ENCODE peak calls at places on chromosomes 12 and 14, in nine cellular contexts. W is mammary epithelial cell; H is transverse colon; E is PC-3; Y is body of pancreas; L is brain microvascular endothelial cell; P is effector memory CD4-positive, alpha-beta T cell; Z is heart right ventricle; C is osteoblast. G is an unnamed sample.
A peak's percentile ranks its signal among the peaks of the same experiment; 100 is the strongest.

GRCh38 chr12:58847876-58848600 is 72.3 kb downstream of the LRIG3 start:
- DNase-seq in Y (no peak), H (no peak), E (no peak), Z (no peak), P (no peak), C (no peak), L (no peak), W (peak; percentile 45), G (peak; percentile 11)

GRCh38 chr12:128823216-128823915 is 392 bp downstream of the SLC15A4 start:
- DNase-seq in H (peak; percentile 57), W (peak; percentile 48), L (no peak), P (peak; percentile 1), C (peak; percentile 92), E (peak; percentile 45), Y (no peak), Z (no peak), G (no peak)

GRCh38 chr12:79324571-79324970 is 366.2 kb downstream of the PAWR start:
- DNase-seq in L (no peak), Y (no peak), C (no peak), E (no peak), H (no peak), W (no peak), Z (no peak), P (no peak), G (no peak)

GRCh38 chr12:57091633-57092528 is 3.0 kb downstream of the NAB2 start:
- DNase-seq in Z (no peak), C (peak; percentile 91), W (no peak), L (no peak), Y (no peak), H (no peak), E (no peak), P (no peak), G (no peak)

GRCh38 chr12:95637471-95638155 is 86.3 kb upstream of the USP44 start:
- DNase-seq in P (no peak), C (peak; percentile 91), Z (no peak), Y (no peak), H (no peak), W (no peak), E (peak; percentile 87), L (peak; percentile 85), G (no peak)

GRCh38 chr14:52068741-52069616 is at the start of gene NID2:
- DNase-seq in Z (peak; percentile 90), W (peak; percentile 50), E (peak; percentile 10), Y (peak; percentile 61), L (peak; percentile 92), P (no peak), H (peak; percentile 82), C (peak; percentile 97), G (no peak)

GRCh38 chr14:77301103-77301502 is 19.6 kb downstream of the POMT2 start:
- DNase-seq in Z (peak; percentile 69), C (peak; percentile 93), Y (peak; percentile 73), E (peak; percentile 88), W (peak; percentile 52), H (peak; percentile 83), P (peak; percentile 9), L (peak; percentile 86), G (peak; percentile 62)

GRCh38 chr14:96089401-96089800 is 50.2 kb downstream of the C14orf132 start:
- DNase-seq in Z (no peak), E (no peak), C (no peak), W (no peak), L (no peak), P (no peak), Y (no peak), H (no peak), G (no peak)

GRCh38 chr12:68530965-68531364 is 79.7 kb upstream of the RAP1B start:
- DNase-seq in E (peak; percentile 2), Y (no peak), Z (peak; percentile 58), P (no peak), W (no peak), H (no peak), C (peak; percentile 49), L (peak; percentile 73), G (no peak)

GRCh38 chr14:104782823-104783170 is 12.8 kb downstream of the AKT1 start:
- DNase-seq in H (no peak), Z (no peak), Y (no peak), W (no peak), E (no peak), L (no peak), C (peak; percentile 39), P (no peak), G (no peak)

GRCh38 chr12:79344855-79345840 is 345.6 kb downstream of the PAWR start:
- DNase-seq in W (peak; percentile 37), C (no peak), H (peak; percentile 41), Y (peak; percentile 15), Z (peak; percentile 9), E (peak; percentile 77), L (peak; percentile 35), P (no peak), G (peak; percentile 28)

GRCh38 chr12:68980476-68981212 is 47.7 kb upstream of the CPM start:
- DNase-seq in P (no peak), C (no peak), Z (no peak), H (no peak), Y (no peak), L (no peak), W (peak; percentile 55), E (peak; percentile 46), G (peak; percentile 84)

DNA sequence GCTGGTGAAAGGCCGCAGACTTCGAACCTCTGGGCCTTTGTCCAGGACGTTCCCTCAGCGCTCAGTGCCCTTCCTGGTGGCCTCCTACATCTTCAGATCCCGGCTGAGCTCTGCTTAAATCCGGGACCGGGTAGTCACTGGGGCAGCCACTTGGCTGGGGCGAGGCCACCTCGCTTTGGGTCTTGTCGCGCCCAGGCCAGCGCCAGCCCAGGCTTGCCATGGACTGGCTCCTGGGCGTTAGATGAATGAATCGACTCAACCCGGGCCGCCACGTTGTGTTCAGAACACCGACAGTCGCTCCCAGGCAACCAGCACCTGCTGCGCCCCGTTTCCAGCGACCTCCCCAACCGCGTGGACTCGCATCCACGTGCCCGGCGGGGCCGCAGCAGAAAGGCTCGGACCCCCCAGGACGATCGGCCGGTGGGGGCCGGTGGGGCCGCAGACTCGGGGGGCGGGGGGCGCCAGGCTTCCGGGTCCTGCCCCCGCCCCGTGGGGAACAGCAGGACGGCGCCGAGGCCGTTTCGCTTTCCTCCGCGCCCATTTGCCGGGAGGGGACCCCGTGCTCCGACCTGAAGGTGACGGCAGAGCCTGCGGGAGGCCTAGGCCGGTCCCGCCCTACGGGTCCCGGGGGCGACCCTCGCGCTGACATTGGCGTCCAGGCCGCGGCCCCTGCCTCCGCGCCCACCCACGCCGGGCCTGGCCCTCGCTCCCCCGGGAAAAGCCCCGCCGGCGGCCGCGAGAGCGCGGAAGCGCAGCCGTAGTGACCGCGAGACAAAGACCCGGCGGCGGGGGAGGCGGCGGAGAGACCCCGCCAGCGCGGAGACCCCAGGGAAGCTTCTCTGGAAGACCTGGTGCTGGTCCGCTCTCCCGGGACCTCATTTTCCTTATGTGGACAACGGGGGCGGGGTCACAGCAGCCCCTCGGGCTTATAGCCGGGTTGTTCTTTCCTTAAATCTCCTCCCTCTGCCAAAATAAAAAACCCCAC is 37.3 kb upstream of the RCOR1 start:
- DNase-seq in Y (peak; percentile 52), P (peak; percentile 23), W (no peak), H (peak; percentile 64), C (peak; percentile 90), Z (peak; percentile 36), L (no peak), E (no peak), G (no peak)
- H3K4me3 ChIP-seq in Y (peak overlapping the region; percentile 88), P (peak overlapping the region; percentile 93), W (peak overlapping the region; percentile 47), H (peak overlapping the region; percentile 84), C (peak overlapping the region; percentile 82), Z (peak overlapping the region; percentile 73), L (peak overlapping the region; percentile 59), E (peak overlapping the region; percentile 27), G (peak overlapping the region; percentile 51)

GRCh38 chr12:9349888-9350885 is 142.0 kb upstream of the PZP start:
- DNase-seq in Z (no peak), E (peak; percentile 30), L (no peak), Y (no peak), C (peak; percentile 81), W (peak; percentile 78), P (no peak), H (no peak), G (no peak)
- H3K27ac ChIP-seq in Z (no peak overlapping the region), E (no peak overlapping the region), L (no peak overlapping the region), Y (no peak overlapping the region), C (no peak overlapping the region), W (peak overlapping the region; percentile 69), P (no peak overlapping the region), H (no peak overlapping the region), G (no peak overlapping the region)

DNA sequence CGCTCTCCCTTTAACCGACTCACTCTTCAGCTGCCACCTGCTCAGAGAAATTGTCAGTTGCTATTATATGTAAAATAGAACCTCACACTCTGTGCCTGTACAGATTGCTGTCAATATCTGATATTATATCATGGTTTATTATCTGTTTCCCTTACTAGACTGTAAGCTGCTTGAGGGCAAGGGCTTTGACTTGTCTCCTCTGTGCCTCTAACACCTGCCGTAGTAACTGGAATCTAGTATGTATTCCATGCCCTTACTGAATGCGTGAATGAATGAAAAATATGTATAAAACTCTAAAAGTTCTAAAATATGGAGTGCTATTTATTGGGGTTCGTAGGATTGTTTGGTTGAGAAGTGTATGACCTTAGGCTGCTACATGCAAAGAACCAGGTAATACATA is 1.7 kb upstream of the CD69 start:
- DNase-seq in P (no peak), L (no peak), Z (no peak), H (no peak), E (no peak), W (no peak), C (no peak), Y (no peak), G (no peak)
- H3K4me3 ChIP-seq in P (peak overlapping the region; percentile 90), L (no peak overlapping the region), Z (no peak overlapping the region), H (no peak overlapping the region), E (no peak overlapping the region), W (no peak overlapping the region), C (no peak overlapping the region), Y (no peak overlapping the region), G (no peak overlapping the region)

GRCh38 chr12:40232602-40233001 is 7.8 kb downstream of the LRRK2 start:
- DNase-seq in L (no peak), P (no peak), C (no peak), W (no peak), Y (no peak), H (no peak), Z (no peak), E (no peak), G (no peak)

GRCh38 chr12:40228727-40229126 is 3.9 kb downstream of the LRRK2 start:
- DNase-seq in Z (no peak), C (no peak), L (no peak), W (no peak), P (no peak), H (no peak), Y (no peak), E (no peak), G (no peak)

GRCh38 chr12:40227447-40227846 is 2.6 kb downstream of the LRRK2 start:
- DNase-seq in E (no peak), Y (no peak), P (no peak), W (no peak), H (no peak), L (no peak), C (no peak), Z (no peak), G (no peak)

GRCh38 chr12:40226652-40227051 is 1.9 kb downstream of the LRRK2 start:
- DNase-seq in E (peak; percentile 57), P (no peak), L (peak; percentile 61), H (peak; percentile 25), Z (peak; percentile 62), Y (peak; percentile 61), W (peak; percentile 72), C (peak; percentile 89), G (no peak)

GRCh38 chr12:40229690-40230651 is 5.2 kb downstream of the LRRK2 start:
- DNase-seq in Z (no peak), E (no peak), P (no peak), L (no peak), W (no peak), H (no peak), Y (no peak), C (peak; percentile 47), G (no peak)
- H3K27ac ChIP-seq in Z (no peak overlapping the region), E (no peak overlapping the region), P (no peak overlapping the region), L (no peak overlapping the region), W (no peak overlapping the region), H (no peak overlapping the region), Y (peak overlapping the region; percentile 14), C (no peak overlapping the region), G (no peak overlapping the region)

G was measured in keratinocyte.